ENCODE peak calls at places on chromosomes 2 and 18, in four cellular contexts. B is Panc1; L is stimulated activated CD8-positive, alpha-beta memory T cell treated with anti-CD3 and anti-CD28 coated beads, Interleukin-15, amount 100 ng/mL, for 1 hour; U is activated naive CD8-positive, alpha-beta T cell treated with anti-CD3 and anti-CD28 coated beads, Interleukin-2, amount 50 U/mL, for 24 hours. S is an unnamed sample.

GRCh38 chr2:200752332-200752731 is 59.4 kb upstream of the BZW1 start:
- DNase-seq in B (no peak), U (no peak), L (no peak), S (no peak)

GRCh38 chr2:106293379-106293778 is 99.3 kb upstream of the UXS1 start:
- DNase-seq in L (no peak), B (no peak), U (no peak), S (no peak)

GRCh38 chr2:43459455-43459854 is 136.4 kb downstream of the THADA start:
- DNase-seq in B (no peak), L (no peak), U (no peak), S (no peak)

GRCh38 chr18:23450022-23450421 is 3.1 kb upstream of the RIOK3 start:
- DNase-seq in B (no peak), L (no peak), U (no peak), S (no peak)

GRCh38 chr18:72544092-72544886 is at the start of gene CBLN2:
- DNase-seq in B (no peak), U (peak; percentile 66), L (no peak), S (no peak)

GRCh38 chr2:111165084-111165483 is 44.4 kb downstream of the BCL2L11 start:
- DNase-seq in B (no peak), L (no peak), U (no peak), S (peak; percentile 74)

GRCh38 chr2:127707890-127708648 is 6.8 kb downstream of the SFT2D3 start:
- DNase-seq in L (no peak), U (no peak), B (no peak), S (peak; percentile 66)

GRCh38 chr2:120736955-120737801 is 1.5 kb downstream of the GLI2 start:
- DNase-seq in L (no peak), B (no peak), U (no peak), S (peak; percentile 90)

GRCh38 chr2:230048010-230048671 is 20.6 kb downstream of the SLC16A14 start:
- DNase-seq in L (no peak), B (no peak), U (no peak), S (no peak)

GRCh38 chr2:65057391-65058052 is 1.3 kb downstream of the CEP68 start:
- DNase-seq in L (no peak), U (peak; percentile 39), B (no peak), S (no peak)

GRCh38 chr2:189096769-189097447 is 82.7 kb downstream of the COL5A2 start:
- DNase-seq in L (no peak), B (peak; percentile 22), U (no peak), S (no peak)

GRCh38 chr2:40544072-40544471 is 92.2 kb upstream of the SLC8A1 start:
- DNase-seq in U (no peak), B (no peak), L (no peak), S (no peak)

GRCh38 chr2:241375300-241375699 is 19.2 kb downstream of the FARP2 start:
- DNase-seq in B (no peak), U (no peak), L (no peak), S (no peak)

GRCh38 chr2:157894694-157895450 is 18.7 kb upstream of the ACVR1 start:
- DNase-seq in U (no peak), B (no peak), L (no peak), S (no peak)

GRCh38 chr2:55961318-55961911 is 37.8 kb upstream of the EFEMP1 start:
- DNase-seq in U (no peak), L (no peak), B (peak; percentile 50), S (no peak)

GRCh38 chr18:65752625-65753325 is 2.0 kb downstream of the CDH7 start:
- DNase-seq in B (no peak), L (no peak), U (no peak), S (no peak)

GRCh38 chr2:65033178-65033577 is 23.0 kb upstream of the CEP68 start:
- DNase-seq in L (no peak), U (peak; percentile 13), B (no peak), S (no peak)

GRCh38 chr2:230873670-230874401 is 9.1 kb downstream of the ITM2C start:
- DNase-seq in B (no peak), U (peak; percentile 47), L (no peak), S (no peak)

GRCh38 chr2:127455566-127456493 is 37.6 kb downstream of the PROC start:
- DNase-seq in B (no peak), U (no peak), L (no peak), S (peak; percentile 36)

GRCh38 chr2:33788044-33788443 is 188.9 kb upstream of the FAM98A start:
- DNase-seq in B (no peak), U (no peak), L (no peak), S (no peak)

GRCh38 chr2:231321021-231321420 is 74.5 kb upstream of the B3GNT7 start:
- DNase-seq in B (no peak), L (no peak), U (no peak), S (peak; percentile 81)

GRCh38 chr2:27378096-27378808 is 2.3 kb downstream of the ZNF513 start:
- DNase-seq in L (no peak), B (no peak), U (no peak), S (no peak)

GRCh38 chr2:33108483-33109443 is 162.0 kb downstream of the LTBP1 start:
- DNase-seq in U (no peak), L (no peak), B (no peak), S (no peak)

GRCh38 chr18:3451989-3452749 is 2.2 kb downstream of the TGIF1 start:
- DNase-seq in U (peak; percentile 50), B (no peak), L (no peak), S (no peak)

S was measured in osteocyte.